ENCODE peak calls at places on chromosomes 16 and 17, in nine cellular contexts. J, M, S, P, E, T, Z, L and V are unnamed samples.

GRCh38 chr17:18258356-18259038 is at the start of gene FLII:
- DNase-seq in Z (no peak), L (peak), S (peak), P (peak), T (peak), E (peak), M (peak), J (peak), V (peak)

GRCh38 chr17:75601057-75601987 is 13.7 kb downstream of the MYO15B start:
- DNase-seq in E (no peak), T (peak), M (no peak), S (peak), P (peak), J (peak), Z (no peak), L (peak), V (peak)

GRCh38 chr16:11824362-11824761 is 27.0 kb downstream of the RSL1D1 start:
- DNase-seq in L (no peak), P (no peak), S (no peak), T (peak), M (no peak), Z (no peak), J (no peak), E (no peak), V (peak)

GRCh38 chr17:48647103-48647963 is 21.2 kb upstream of the HOXB9 start:
- DNase-seq in Z (no peak), E (no peak), L (peak), T (peak), P (no peak), J (no peak), M (no peak), S (no peak), V (no peak)

GRCh38 chr17:57983446-57983845 is 4.6 kb downstream of the VEZF1 start:
- DNase-seq in Z (no peak), E (no peak), P (no peak), M (no peak), T (no peak), J (no peak), L (no peak), S (no peak), V (no peak)

GRCh38 chr17:81083125-81083765 is 48.3 kb downstream of the BAIAP2 start:
- DNase-seq in M (peak), E (no peak), T (no peak), P (peak), L (no peak), S (no peak), Z (no peak), J (no peak), V (peak)

GRCh38 chr17:51372345-51373004 is 112.1 kb downstream of the UTP18 start:
- DNase-seq in T (peak), J (no peak), P (peak), S (peak), Z (no peak), L (no peak), M (no peak), E (peak), V (peak)

GRCh38 chr17:29246638-29247037 is at the start of gene CRYBA1:
- DNase-seq in L (no peak), P (no peak), S (no peak), T (no peak), E (no peak), Z (no peak), J (no peak), M (no peak), V (no peak)

GRCh38 chr16:65744401-65744800 is 622.1 kb upstream of the CDH5 start:
- DNase-seq in J (no peak), L (no peak), M (no peak), Z (no peak), T (no peak), S (no peak), E (no peak), P (no peak), V (no peak)